ENCODE peak calls at places on chromosomes 12 and 14, in nine cellular contexts. One of them, this sample, is unnamed.

GRCh38 chr12:131986847-131987398 is 37.2 kb downstream of the EP400 start:
- DNase-seq in HCT116: no peak
- DNase-seq in cardiac muscle cell: no peak
- DNase-seq in tibial artery: no peak
- DNase-seq in ascending aorta: no peak
- DNase-seq in Peyer's patch: no peak
- DNase-seq in brain microvascular endothelial cell: no peak
- DNase-seq in HepG2: no peak
- DNase-seq in kidney: no peak
- DNase-seq in this sample: no peak

GRCh38 chr14:55671641-55672040 is 91.6 kb downstream of the KTN1 start:
- DNase-seq in HCT116: no peak
- DNase-seq in cardiac muscle cell: no peak
- DNase-seq in tibial artery: no peak
- DNase-seq in ascending aorta: no peak
- DNase-seq in Peyer's patch: no peak
- DNase-seq in brain microvascular endothelial cell: no peak
- DNase-seq in HepG2: no peak
- DNase-seq in kidney: no peak
- DNase-seq in this sample: no peak

GRCh38 chr12:118428643-118429042 is 52.3 kb downstream of the SUDS3 start:
- DNase-seq in HCT116: no peak
- DNase-seq in cardiac muscle cell: no peak
- DNase-seq in tibial artery: no peak
- DNase-seq in ascending aorta: no peak
- DNase-seq in Peyer's patch: no peak
- DNase-seq in brain microvascular endothelial cell: no peak
- DNase-seq in HepG2: no peak
- DNase-seq in kidney: no peak
- DNase-seq in this sample: no peak

GRCh38 chr12:104090685-104091084 is 26.4 kb downstream of the HCFC2 start:
- DNase-seq in HCT116: no peak
- DNase-seq in cardiac muscle cell: no peak
- DNase-seq in tibial artery: no peak
- DNase-seq in ascending aorta: no peak
- DNase-seq in Peyer's patch: no peak
- DNase-seq in brain microvascular endothelial cell: no peak
- DNase-seq in HepG2: no peak
- DNase-seq in kidney: no peak
- DNase-seq in this sample: peak; percentile 18

GRCh38 chr14:96735509-96735908 is 61.7 kb upstream of the VRK1 start:
- DNase-seq in HCT116: no peak
- DNase-seq in cardiac muscle cell: no peak
- DNase-seq in tibial artery: no peak
- DNase-seq in ascending aorta: no peak
- DNase-seq in Peyer's patch: no peak
- DNase-seq in brain microvascular endothelial cell: no peak
- DNase-seq in HepG2: no peak
- DNase-seq in kidney: no peak
- DNase-seq in this sample: no peak

GRCh38 chr12:40312982-40313576 is 88.3 kb downstream of the LRRK2 start:
- DNase-seq in HCT116: no peak
- DNase-seq in cardiac muscle cell: peak; percentile 40
- DNase-seq in tibial artery: no peak
- DNase-seq in ascending aorta: no peak
- DNase-seq in Peyer's patch: no peak
- DNase-seq in brain microvascular endothelial cell: no peak
- DNase-seq in HepG2: peak; percentile 2
- DNase-seq in kidney: no peak
- DNase-seq in this sample: peak; percentile 35

GRCh38 chr14:36363704-36364103 is 43.3 kb upstream of the MBIP start:
- DNase-seq in HCT116: no peak
- DNase-seq in cardiac muscle cell: no peak
- DNase-seq in tibial artery: no peak
- DNase-seq in ascending aorta: no peak
- DNase-seq in Peyer's patch: no peak
- DNase-seq in brain microvascular endothelial cell: no peak
- DNase-seq in HepG2: no peak
- DNase-seq in kidney: no peak
- DNase-seq in this sample: peak; percentile 11

GRCh38 chr12:11686135-11686534 is 36.7 kb downstream of the ETV6 start:
- DNase-seq in HCT116: no peak
- DNase-seq in cardiac muscle cell: no peak
- DNase-seq in tibial artery: no peak
- DNase-seq in ascending aorta: no peak
- DNase-seq in Peyer's patch: no peak
- DNase-seq in brain microvascular endothelial cell: no peak
- DNase-seq in HepG2: no peak
- DNase-seq in kidney: no peak
- DNase-seq in this sample: no peak

GRCh38 chr14:43166163-43166562 is 1340.9 kb downstream of the FSCB start:
- DNase-seq in HCT116: no peak
- DNase-seq in cardiac muscle cell: no peak
- DNase-seq in tibial artery: no peak
- DNase-seq in ascending aorta: no peak
- DNase-seq in Peyer's patch: no peak
- DNase-seq in brain microvascular endothelial cell: no peak
- DNase-seq in HepG2: no peak
- DNase-seq in kidney: no peak
- DNase-seq in this sample: no peak
- H3K4me3 ChIP-seq in HCT116: no peak overlapping the region
- H3K4me3 ChIP-seq in cardiac muscle cell: no peak overlapping the region
- H3K4me3 ChIP-seq in tibial artery: no peak overlapping the region
- H3K4me3 ChIP-seq in ascending aorta: no peak overlapping the region
- H3K4me3 ChIP-seq in Peyer's patch: no peak overlapping the region
- H3K4me3 ChIP-seq in brain microvascular endothelial cell: no peak overlapping the region
- H3K4me3 ChIP-seq in HepG2: no peak overlapping the region
- H3K4me3 ChIP-seq in kidney: no peak overlapping the region
- H3K4me3 ChIP-seq in this sample: no peak overlapping the region

GRCh38 chr14:105458010-105458409 is 16.6 kb upstream of the CRIP2 start:
- DNase-seq in HCT116: no peak
- DNase-seq in cardiac muscle cell: no peak
- DNase-seq in tibial artery: no peak
- DNase-seq in ascending aorta: no peak
- DNase-seq in Peyer's patch: no peak
- DNase-seq in brain microvascular endothelial cell: no peak
- DNase-seq in HepG2: no peak
- DNase-seq in kidney: no peak
- DNase-seq in this sample: no peak

GRCh38 chr14:105456736-105457703 is 17.6 kb upstream of the CRIP2 start:
- DNase-seq in HCT116: no peak
- DNase-seq in cardiac muscle cell: no peak
- DNase-seq in tibial artery: no peak
- DNase-seq in ascending aorta: no peak
- DNase-seq in Peyer's patch: no peak
- DNase-seq in brain microvascular endothelial cell: no peak
- DNase-seq in HepG2: no peak
- DNase-seq in kidney: no peak
- DNase-seq in this sample: no peak

GRCh38 chr14:105453847-105454246 is 20.8 kb upstream of the CRIP2 start:
- DNase-seq in HCT116: no peak
- DNase-seq in cardiac muscle cell: no peak
- DNase-seq in tibial artery: no peak
- DNase-seq in ascending aorta: no peak
- DNase-seq in Peyer's patch: no peak
- DNase-seq in brain microvascular endothelial cell: no peak
- DNase-seq in HepG2: no peak
- DNase-seq in kidney: peak; percentile 70
- DNase-seq in this sample: no peak

GRCh38 chr14:105455086-105455640 is 19.5 kb upstream of the CRIP2 start:
- DNase-seq in HCT116: no peak
- DNase-seq in cardiac muscle cell: no peak
- DNase-seq in tibial artery: no peak
- DNase-seq in ascending aorta: no peak
- DNase-seq in Peyer's patch: no peak
- DNase-seq in brain microvascular endothelial cell: no peak
- DNase-seq in HepG2: no peak
- DNase-seq in kidney: no peak
- DNase-seq in this sample: no peak

DNA sequence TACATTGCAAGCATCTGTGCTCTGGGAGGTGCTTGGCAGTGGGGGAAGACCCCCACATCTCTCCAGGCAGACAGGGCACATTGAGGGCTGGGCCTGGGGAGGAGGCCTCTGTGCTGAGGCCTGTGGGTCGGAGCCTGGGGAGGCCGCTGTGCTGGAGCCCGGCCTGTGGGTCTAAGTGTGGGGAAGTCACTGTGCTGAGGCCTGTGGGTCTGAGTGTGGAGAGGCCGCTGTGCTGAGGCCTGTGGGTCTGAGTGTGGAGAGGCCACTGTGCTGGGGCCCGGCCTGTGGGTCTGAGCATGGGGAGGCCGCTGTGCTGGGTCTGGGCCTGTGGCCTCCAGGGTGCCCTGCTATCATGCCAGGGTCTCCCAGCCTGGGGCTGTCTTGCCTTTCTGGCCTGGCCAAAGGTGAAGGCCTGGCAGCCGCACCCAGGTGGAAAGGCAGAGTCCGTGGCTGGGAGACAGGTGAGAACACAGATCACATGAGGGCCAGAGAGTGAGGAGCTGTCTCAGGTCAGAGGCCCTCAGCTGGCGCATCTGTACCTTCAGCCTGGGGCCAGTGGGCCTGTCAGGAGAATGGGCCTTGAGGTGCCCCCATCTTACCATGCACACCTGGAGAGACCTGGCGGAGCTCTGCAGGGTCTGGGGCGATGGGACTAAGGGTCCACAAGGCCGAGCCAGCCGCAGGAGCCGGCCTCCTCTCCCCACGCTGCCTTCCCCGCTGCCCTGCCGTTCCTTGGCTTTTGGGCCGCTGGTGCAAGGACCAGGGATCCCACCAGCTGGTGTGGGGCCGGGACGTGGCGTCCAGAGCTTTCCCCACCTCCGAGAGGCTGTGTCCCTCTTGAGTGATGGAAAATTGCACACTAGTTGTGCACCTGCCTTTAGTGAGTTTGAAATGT is 18.6 kb upstream of the CRIP2 start:
- DNase-seq in HCT116: no peak
- DNase-seq in cardiac muscle cell: no peak
- DNase-seq in tibial artery: no peak
- DNase-seq in ascending aorta: no peak
- DNase-seq in Peyer's patch: no peak
- DNase-seq in brain microvascular endothelial cell: no peak
- DNase-seq in HepG2: no peak
- DNase-seq in kidney: no peak
- DNase-seq in this sample: no peak
- H3K36me3 ChIP-seq in HCT116: peaks cover 14% of the 10 kb centered on the region
- H3K36me3 ChIP-seq in cardiac muscle cell: peaks cover 13% of the 10 kb centered on the region
- H3K36me3 ChIP-seq in tibial artery: peaks cover 67% of the 10 kb centered on the region
- H3K36me3 ChIP-seq in ascending aorta: peaks cover 60% of the 10 kb centered on the region
- H3K36me3 ChIP-seq in Peyer's patch: no peaks in the 10 kb centered on the region
- H3K36me3 ChIP-seq in brain microvascular endothelial cell: peaks cover 48% of the 10 kb centered on the region
- H3K36me3 ChIP-seq in HepG2: peaks cover 44% of the 10 kb centered on the region
- H3K36me3 ChIP-seq in kidney: peaks cover 8% of the 10 kb centered on the region
- H3K36me3 ChIP-seq in this sample: peaks cover 19% of the 10 kb centered on the region

GRCh38 chr12:121817648-121818043 is 13.8 kb downstream of the SETD1B start:
- DNase-seq in HCT116: no peak
- DNase-seq in cardiac muscle cell: no peak
- DNase-seq in tibial artery: no peak
- DNase-seq in ascending aorta: no peak
- DNase-seq in Peyer's patch: no peak
- DNase-seq in brain microvascular endothelial cell: no peak
- DNase-seq in HepG2: no peak
- DNase-seq in kidney: no peak
- DNase-seq in this sample: no peak

GRCh38 chr12:121819212-121819949 is 15.6 kb downstream of the SETD1B start:
- DNase-seq in HCT116: no peak
- DNase-seq in cardiac muscle cell: no peak
- DNase-seq in tibial artery: no peak
- DNase-seq in ascending aorta: no peak
- DNase-seq in Peyer's patch: no peak
- DNase-seq in brain microvascular endothelial cell: no peak
- DNase-seq in HepG2: no peak
- DNase-seq in kidney: no peak
- DNase-seq in this sample: no peak

GRCh38 chr12:121822393-121823100 is 18.7 kb downstream of the SETD1B start:
- DNase-seq in HCT116: no peak
- DNase-seq in cardiac muscle cell: no peak
- DNase-seq in tibial artery: no peak
- DNase-seq in ascending aorta: no peak
- DNase-seq in Peyer's patch: no peak
- DNase-seq in brain microvascular endothelial cell: no peak
- DNase-seq in HepG2: no peak
- DNase-seq in kidney: peak; percentile 72
- DNase-seq in this sample: no peak

GRCh38 chr12:121816925-121817647 is 13.3 kb downstream of the SETD1B start:
- DNase-seq in HCT116: no peak
- DNase-seq in cardiac muscle cell: no peak
- DNase-seq in tibial artery: no peak
- DNase-seq in ascending aorta: no peak
- DNase-seq in Peyer's patch: peak; percentile 42
- DNase-seq in brain microvascular endothelial cell: no peak
- DNase-seq in HepG2: no peak
- DNase-seq in kidney: no peak
- DNase-seq in this sample: no peak

DNA sequence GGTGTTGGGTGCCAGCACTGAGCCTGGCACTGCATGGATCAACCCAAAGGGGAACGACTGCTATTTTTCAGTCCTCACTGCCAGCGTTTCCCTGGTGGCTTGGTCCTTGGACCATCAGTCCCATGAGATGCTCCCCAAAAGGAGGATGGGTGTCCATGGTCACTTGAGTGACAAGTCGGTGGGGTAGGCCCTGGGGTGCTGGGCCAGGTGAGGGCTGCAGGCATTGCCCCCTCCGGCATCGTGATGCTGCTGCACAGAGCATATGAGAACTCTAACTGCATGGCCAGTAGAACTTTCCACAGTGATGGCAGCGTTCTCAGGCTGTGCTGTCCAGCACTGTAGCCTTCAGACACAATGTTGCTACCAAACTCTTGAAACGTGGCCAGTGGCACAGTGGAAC is 16.2 kb downstream of the SETD1B start:
- DNase-seq in HCT116: no peak
- DNase-seq in cardiac muscle cell: no peak
- DNase-seq in tibial artery: no peak
- DNase-seq in ascending aorta: no peak
- DNase-seq in Peyer's patch: no peak
- DNase-seq in brain microvascular endothelial cell: no peak
- DNase-seq in HepG2: no peak
- DNase-seq in kidney: no peak
- DNase-seq in this sample: no peak
- TF ChIP-seq CTCF in HCT116: no peak
- TF ChIP-seq CTCF in cardiac muscle cell: no peak
- TF ChIP-seq CTCF in tibial artery: no peak
- TF ChIP-seq CTCF in ascending aorta: no peak
- TF ChIP-seq CTCF in Peyer's patch: no peak
- TF ChIP-seq CTCF in brain microvascular endothelial cell: no peak
- TF ChIP-seq CTCF in HepG2: no peak
- TF ChIP-seq CTCF in kidney: no peak
- TF ChIP-seq CTCF in this sample: no peak

DNA sequence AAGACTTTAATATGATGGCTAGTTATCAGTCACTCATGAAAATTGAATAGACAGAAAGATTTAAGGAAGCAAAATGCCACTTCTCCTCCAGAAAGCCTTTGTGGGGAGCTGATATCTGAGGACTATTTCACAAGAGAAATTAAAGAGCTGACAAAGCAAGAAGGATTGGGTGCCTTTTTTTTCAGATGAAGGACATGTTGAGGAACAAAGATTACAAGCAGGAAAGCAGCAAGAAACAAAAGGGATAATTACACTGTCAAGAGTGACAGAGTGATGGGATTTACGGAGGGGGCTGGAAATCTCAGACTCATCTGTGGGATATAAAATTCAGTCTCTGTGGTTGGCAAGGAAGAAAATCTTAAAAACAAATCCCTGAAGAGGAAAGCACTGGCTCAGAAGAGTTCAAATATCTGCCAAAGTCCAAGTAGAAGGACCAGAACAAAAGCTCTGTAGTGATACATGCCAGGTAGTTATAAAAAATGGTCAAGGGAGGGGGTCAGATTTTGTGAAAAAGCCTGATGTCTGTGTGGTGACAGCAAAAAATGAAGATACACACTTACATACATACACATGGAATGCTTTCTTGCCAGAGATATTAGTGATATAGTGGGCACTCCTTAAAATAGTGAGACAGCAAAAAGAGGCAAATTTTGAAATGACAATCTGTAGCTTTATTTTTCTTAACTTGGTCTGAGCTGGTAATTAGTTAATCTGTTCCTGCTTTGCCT is 63.0 kb downstream of the EPS8 start:
- DNase-seq in HCT116: no peak
- DNase-seq in cardiac muscle cell: peak; percentile 44
- DNase-seq in tibial artery: no peak
- DNase-seq in ascending aorta: no peak
- DNase-seq in Peyer's patch: no peak
- DNase-seq in brain microvascular endothelial cell: no peak
- DNase-seq in HepG2: no peak
- DNase-seq in kidney: no peak
- DNase-seq in this sample: no peak
- H3K4me3 ChIP-seq in HCT116: no peak overlapping the region
- H3K4me3 ChIP-seq in cardiac muscle cell: no peak overlapping the region
- H3K4me3 ChIP-seq in tibial artery: no peak overlapping the region
- H3K4me3 ChIP-seq in ascending aorta: peak overlapping the region; percentile 11
- H3K4me3 ChIP-seq in Peyer's patch: no peak overlapping the region
- H3K4me3 ChIP-seq in brain microvascular endothelial cell: no peak overlapping the region
- H3K4me3 ChIP-seq in HepG2: no peak overlapping the region
- H3K4me3 ChIP-seq in kidney: no peak overlapping the region
- H3K4me3 ChIP-seq in this sample: no peak overlapping the region

This sample was measured in bronchial epithelial cell.